ENCODE peak calls at places on chromosomes 2 and 18, in four cellular contexts. L, F, C and Z are unnamed samples. For H3K9me3 and H3K4me1, the result is how much of the 10 kb centered on the place peaks cover.

GRCh38 chr2:240236217-240237111 is 96.0 kb upstream of the OTOS start:
- DNase-seq in L (no peak), F (no peak), C (no peak), Z (peak)

GRCh38 chr2:241573741-241574140 is 15.2 kb downstream of the BOK start:
- DNase-seq in C (no peak), F (no peak), L (peak), Z (no peak)

GRCh38 chr18:1133541-1133940 is 228.9 kb downstream of the ADCYAP1 start:
- DNase-seq in F (no peak), C (no peak), L (no peak), Z (no peak)

GRCh38 chr2:168550670-168551069 is 94.6 kb downstream of the CERS6 start:
- DNase-seq in F (no peak), L (no peak), C (no peak), Z (no peak)

GRCh38 chr2:24840962-24841945 is 48.0 kb downstream of the CENPO start:
- DNase-seq in L (no peak), F (no peak), C (no peak), Z (no peak)

GRCh38 chr2:150491430-150491829 is 4.0 kb upstream of the RND3 start:
- DNase-seq in F (no peak), L (peak), C (no peak), Z (no peak)

GRCh38 chr2:237056271-237056875 is 29.3 kb upstream of the COPS8 start:
- DNase-seq in F (no peak), C (no peak), L (no peak), Z (no peak)

GRCh38 chr2:239383796-239384156 is 17.0 kb downstream of the HDAC4 start:
- DNase-seq in F (no peak), C (no peak), L (no peak), Z (no peak)

GRCh38 chr18:53799134-53799533 is 425.3 kb downstream of the MBD2 start:
- DNase-seq in F (no peak), C (no peak), L (peak), Z (no peak)

GRCh38 chr2:43218550-43219382 is 7.6 kb downstream of the ZFP36L2 start:
- DNase-seq in L (peak), F (no peak), C (no peak), Z (peak)

GRCh38 chr2:191869178-191869577 is 22.3 kb upstream of the CAVIN2 start:
- DNase-seq in F (peak), C (peak), L (peak), Z (peak)

GRCh38 chr2:64787698-64788097 is 134.0 kb upstream of the SERTAD2 start:
- DNase-seq in C (no peak), F (no peak), L (peak), Z (no peak)

GRCh38 chr18:53070706-53071105 is 730.7 kb downstream of the DCC start:
- DNase-seq in C (no peak), F (no peak), L (no peak), Z (no peak)

GRCh38 chr18:58277457-58277739 is 233.4 kb downstream of the NEDD4L start:
- DNase-seq in C (no peak), L (no peak), F (no peak), Z (no peak)
- H3K9ac ChIP-seq in C (no peak), L (no peak), F (no peak), Z (peak)

DNA sequence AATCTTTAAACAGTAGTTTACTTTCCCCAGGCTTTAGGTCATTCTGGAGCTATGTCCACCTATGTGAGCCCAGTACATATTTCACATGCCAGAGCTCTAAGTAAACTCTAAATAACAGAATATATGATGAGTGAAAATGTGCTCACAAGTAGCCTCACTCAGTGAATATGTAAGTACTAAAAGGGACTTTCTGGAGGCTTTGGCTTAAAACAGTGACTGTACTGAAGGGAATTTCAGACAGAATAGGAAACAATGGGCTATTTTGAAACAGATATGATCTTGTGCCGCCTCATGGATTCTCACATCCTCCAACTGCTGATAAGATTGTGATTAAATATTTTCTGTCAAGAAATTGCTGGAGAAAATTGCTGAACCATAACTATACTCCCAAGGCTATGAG is 747.9 kb downstream of the SOCS6 start:
- DNase-seq in C (no peak), L (peak), F (no peak), Z (no peak)
- H3K9me3 ChIP-seq in C (under half), L (under half), F (under half), Z (under half)

GRCh38 chr2:65955259-65955658 is 479.7 kb upstream of the MEIS1 start:
- DNase-seq in C (no peak), F (no peak), L (no peak), Z (no peak)

GRCh38 chr2:65957454-65957853 is 477.5 kb upstream of the MEIS1 start:
- DNase-seq in F (no peak), C (no peak), L (no peak), Z (no peak)

GRCh38 chr2:65952966-65953365 is 482.0 kb upstream of the MEIS1 start:
- DNase-seq in C (no peak), L (no peak), F (no peak), Z (no peak)

GRCh38 chr2:65957886-65958285 is 477.0 kb upstream of the MEIS1 start:
- DNase-seq in L (no peak), C (no peak), F (no peak), Z (no peak)
- H3K4me1 ChIP-seq in L (under half), C (under half), F (under half), Z (under half)

GRCh38 chr2:12006841-12007240 is 260.4 kb downstream of the LPIN1 start:
- DNase-seq in F (no peak), L (no peak), C (no peak), Z (no peak)

GRCh38 chr2:12008425-12009061 is 262.1 kb downstream of the LPIN1 start:
- DNase-seq in L (peak), C (peak), F (no peak), Z (no peak)

GRCh38 chr2:12004713-12005112 is 258.3 kb downstream of the LPIN1 start:
- DNase-seq in C (no peak), F (no peak), L (no peak), Z (no peak)

GRCh38 chr2:12007282-12007681 is 260.9 kb downstream of the LPIN1 start:
- DNase-seq in C (no peak), L (no peak), F (no peak), Z (no peak)

DNA sequence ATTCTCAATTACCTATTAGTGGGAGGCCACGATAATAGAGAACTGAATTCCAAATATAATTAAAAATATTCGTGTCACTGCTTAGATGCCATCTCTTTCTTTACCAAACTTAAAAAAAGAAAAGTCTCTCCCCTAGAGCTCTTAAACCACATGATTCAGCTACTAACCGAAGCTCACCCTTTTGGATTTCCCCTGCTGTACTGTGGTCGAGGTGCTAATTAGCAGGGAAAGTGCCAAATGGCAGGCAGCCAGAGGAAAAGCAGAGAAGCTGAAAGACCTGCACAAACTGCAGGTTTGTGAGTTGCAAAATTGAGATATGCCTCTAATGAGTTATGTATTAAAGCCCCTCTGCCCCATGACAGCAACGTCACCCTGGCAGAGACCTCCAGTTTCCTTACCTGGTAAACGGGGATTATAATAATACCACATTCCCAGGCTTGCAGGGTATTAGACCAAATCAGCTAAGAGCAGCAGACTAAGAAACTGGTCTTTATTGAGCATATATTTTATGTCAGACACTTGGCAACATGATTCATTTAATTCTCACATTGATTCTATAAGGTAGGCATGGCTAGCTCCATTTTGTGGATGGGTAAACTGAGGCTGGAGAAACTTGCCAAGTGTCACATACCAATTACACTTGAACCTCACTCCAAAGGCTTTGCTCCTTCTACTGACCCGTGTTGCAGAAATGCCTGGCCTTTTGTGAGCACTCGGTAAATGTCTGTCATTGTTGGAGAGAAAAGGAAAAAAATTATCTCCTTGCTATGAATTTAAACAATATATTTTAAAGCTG is 259.7 kb downstream of the LPIN1 start:
- DNase-seq in F (no peak), L (no peak), C (peak), Z (peak)
- H3K9ac ChIP-seq in F (no peak), L (no peak), C (no peak), Z (no peak)